ENCODE peak calls at places on chromosomes 13 and 19, in ten cellular contexts. L, E, G, F, A, M, C, Z, W and S are unnamed samples.

GRCh38 chr13:34546841-34547240 is 395.2 kb upstream of the NBEA start:
- DNase-seq in A (no peak), E (no peak), C (no peak), G (no peak), M (no peak), W (no peak), F (no peak), Z (no peak), L (no peak), S (no peak)

GRCh38 chr19:7533281-7533819 is 2.2 kb upstream of the PNPLA6 start:
- DNase-seq in C (no peak), L (peak), F (no peak), G (peak), E (peak), Z (no peak), W (no peak), M (peak), A (no peak), S (no peak)

GRCh38 chr19:18662972-18663732 is 20.3 kb upstream of the CRTC1 start:
- DNase-seq in L (no peak), W (no peak), G (no peak), C (no peak), Z (no peak), F (no peak), A (no peak), M (no peak), E (no peak), S (no peak)

GRCh38 chr19:16374436-16374835 is 49.8 kb downstream of the KLF2 start:
- DNase-seq in F (no peak), C (peak), G (no peak), Z (no peak), E (no peak), M (no peak), A (no peak), W (peak), L (no peak), S (no peak)

GRCh38 chr13:39130298-39130697 is 92.0 kb downstream of the NHLRC3 start:
- DNase-seq in A (no peak), L (no peak), M (no peak), W (no peak), C (no peak), Z (no peak), F (no peak), G (no peak), E (no peak), S (no peak)

GRCh38 chr19:18588611-18589379 is at the start of gene REX1BD:
- DNase-seq in M (peak), C (peak), Z (peak), A (peak), L (peak), E (peak), W (peak), F (peak), G (peak), S (peak)

GRCh38 chr19:55625004-55625326 is 599 bp upstream of the ZNF784 start:
- DNase-seq in C (no peak), F (no peak), G (no peak), L (no peak), E (no peak), A (no peak), Z (no peak), W (no peak), M (no peak), S (no peak)

GRCh38 chr13:110597041-110597689 is 18.2 kb upstream of the NAXD start:
- DNase-seq in G (no peak), F (no peak), Z (no peak), A (no peak), E (no peak), M (no peak), W (no peak), C (no peak), L (no peak), S (no peak)

GRCh38 chr13:21541271-21541670 is 62.7 kb downstream of the MICU2 start:
- DNase-seq in F (peak), M (no peak), Z (no peak), G (no peak), L (no peak), E (no peak), C (no peak), A (no peak), W (no peak), S (no peak)

GRCh38 chr13:54144809-54145208 is 1116.2 kb downstream of the OLFM4 start:
- DNase-seq in F (no peak), L (no peak), E (no peak), Z (no peak), M (no peak), G (no peak), W (no peak), C (no peak), A (no peak), S (no peak)

GRCh38 chr13:30446122-30446500 is 19.6 kb downstream of the HMGB1 start:
- DNase-seq in C (no peak), A (no peak), E (no peak), Z (no peak), F (no peak), G (no peak), M (no peak), W (no peak), L (no peak), S (no peak)

GRCh38 chr19:2084993-2085720 is 11.0 kb downstream of the MOB3A start:
- DNase-seq in G (no peak), A (no peak), W (peak), M (peak), Z (no peak), F (peak), C (peak), L (peak), E (no peak), S (no peak)

GRCh38 chr13:92103673-92104296 is 705.4 kb downstream of the GPC5 start:
- DNase-seq in G (no peak), E (no peak), M (no peak), A (peak), Z (peak), C (no peak), F (peak), L (no peak), W (no peak), S (no peak)

GRCh38 chr13:84500016-84500415 is 617.7 kb upstream of the SLITRK1 start:
- DNase-seq in A (no peak), M (no peak), L (no peak), W (no peak), Z (no peak), C (no peak), F (no peak), E (no peak), G (no peak), S (no peak)

GRCh38 chr13:29438772-29439171 is 156.7 kb downstream of the SLC7A1 start:
- DNase-seq in C (no peak), Z (no peak), A (no peak), F (no peak), G (no peak), L (peak), E (no peak), W (no peak), M (no peak), S (no peak)

GRCh38 chr19:46674416-46675178 is 13.6 kb upstream of the DACT3 start:
- DNase-seq in M (peak), C (no peak), W (no peak), F (peak), Z (peak), L (no peak), A (no peak), E (no peak), G (no peak), S (no peak)

GRCh38 chr13:24230428-24231072 is 70.0 kb downstream of the SPATA13 start:
- DNase-seq in L (no peak), C (no peak), M (no peak), E (no peak), W (no peak), A (no peak), Z (no peak), F (no peak), G (no peak), S (no peak)

GRCh38 chr19:40347476-40348124 is 597 bp downstream of the C19orf47 start:
- DNase-seq in W (no peak), A (no peak), L (no peak), F (no peak), E (no peak), M (no peak), G (no peak), Z (no peak), C (no peak), S (no peak)

GRCh38 chr13:109744512-109745051 is 41.8 kb downstream of the IRS2 start:
- DNase-seq in W (no peak), G (no peak), F (peak), A (no peak), C (no peak), E (peak), Z (no peak), M (peak), L (peak), S (no peak)

GRCh38 chr19:7618771-7619510 is 10.4 kb downstream of the XAB2 start:
- DNase-seq in W (no peak), Z (no peak), F (peak), G (no peak), L (no peak), C (no peak), A (peak), M (no peak), E (no peak), S (no peak)

GRCh38 chr19:5170329-5170745 is 170.3 kb downstream of the PTPRS start:
- DNase-seq in M (no peak), C (peak), W (peak), E (no peak), G (no peak), A (no peak), Z (peak), L (no peak), F (no peak), S (no peak)

GRCh38 chr19:38975861-38976271 is 324 bp upstream of the FBXO17 start:
- DNase-seq in E (peak), L (peak), M (peak), G (no peak), C (no peak), Z (no peak), F (no peak), W (no peak), A (no peak), S (no peak)

GRCh38 chr19:45216677-45217076 is 28.5 kb downstream of the EXOC3L2 start:
- DNase-seq in M (no peak), L (no peak), G (no peak), W (no peak), A (no peak), C (no peak), Z (no peak), F (no peak), E (no peak), S (no peak)

GRCh38 chr13:53064721-53065120 is 36.1 kb downstream of the OLFM4 start:
- DNase-seq in M (no peak), A (no peak), F (no peak), W (no peak), Z (peak), G (no peak), L (no peak), C (no peak), E (no peak), S (peak)

GRCh38 chr19:4064551-4065260 is 2.0 kb downstream of the ZBTB7A start:
- DNase-seq in Z (no peak), A (no peak), G (peak), L (no peak), M (peak), F (no peak), W (no peak), E (no peak), C (peak), S (no peak)

GRCh38 chr13:76157926-76158325 is 521.8 kb downstream of the LMO7 start:
- DNase-seq in W (no peak), Z (no peak), F (no peak), E (no peak), M (no peak), A (no peak), C (no peak), L (no peak), G (no peak), S (no peak)

GRCh38 chr19:47670736-47671135 is 42.5 kb upstream of the EHD2 start:
- DNase-seq in G (no peak), M (no peak), W (no peak), Z (no peak), L (no peak), A (no peak), C (no peak), F (no peak), E (no peak), S (no peak)

GRCh38 chr19:38617283-38617763 is 430 bp downstream of the MAP4K1 start:
- DNase-seq in G (no peak), L (no peak), F (no peak), E (no peak), M (no peak), A (no peak), Z (no peak), W (no peak), C (peak), S (no peak)